ENCODE peak calls at places on chromosomes 6 and 20, in seven cellular contexts. C, B, Y, M, Z, K and X are unnamed samples.

GRCh38 chr6:65280060-65280459 is 427.0 kb downstream of the EYS start:
- DNase-seq in C (no peak), B (no peak), Y (no peak), M (no peak), Z (no peak), K (no peak), X (no peak)

GRCh38 chr6:106830930-106831329 is 143.6 kb downstream of the CD24 start:
- DNase-seq in C (no peak), B (no peak), Y (no peak), M (no peak), Z (no peak), K (no peak), X (no peak)

GRCh38 chr20:46324960-46325703 is 16.8 kb upstream of the CDH22 start:
- DNase-seq in C (peak), B (no peak), Y (peak), M (no peak), Z (no peak), K (no peak), X (no peak)

GRCh38 chr6:5665173-5665572 is 341.6 kb downstream of the NRN1 start:
- DNase-seq in C (no peak), B (no peak), Y (no peak), M (no peak), Z (no peak), K (no peak), X (no peak)

GRCh38 chr6:41560440-41561192 is 14.4 kb downstream of the FOXP4 start:
- DNase-seq in C (no peak), B (no peak), Y (peak), M (peak), Z (peak), K (no peak), X (no peak)

GRCh38 chr20:62067547-62068260 is 2.0 kb upstream of the TAF4 start:
- DNase-seq in C (no peak), B (no peak), Y (no peak), M (no peak), Z (no peak), K (no peak), X (no peak)

GRCh38 chr6:111599259-111599658 is 6.4 kb downstream of the TRAF3IP2 start:
- DNase-seq in C (no peak), B (no peak), Y (no peak), M (no peak), Z (no peak), K (no peak), X (no peak)

GRCh38 chr6:39102024-39102820 is 12.8 kb downstream of the SAYSD1 start:
- DNase-seq in C (peak), B (no peak), Y (peak), M (no peak), Z (no peak), K (peak), X (peak)

GRCh38 chr20:4369119-4369797 is 352.5 kb upstream of the PRND start:
- DNase-seq in C (no peak), B (no peak), Y (no peak), M (no peak), Z (no peak), K (no peak), X (no peak)

GRCh38 chr20:13212750-13213149 is 8.3 kb upstream of the ISM1 start:
- DNase-seq in C (no peak), B (no peak), Y (no peak), M (no peak), Z (no peak), K (no peak), X (no peak)

GRCh38 chr6:3518356-3518841 is 61.5 kb upstream of the SLC22A23 start:
- DNase-seq in C (peak), B (peak), Y (no peak), M (no peak), Z (no peak), K (peak), X (no peak)

GRCh38 chr20:1368448-1369199 is 24.2 kb downstream of the FKBP1A start:
- DNase-seq in C (peak), B (no peak), Y (no peak), M (no peak), Z (no peak), K (no peak), X (no peak)

GRCh38 chr6:83853178-83853967 is at the start of gene RIPPLY2:
- DNase-seq in C (peak), B (no peak), Y (peak), M (no peak), Z (peak), K (no peak), X (peak)

DNA sequence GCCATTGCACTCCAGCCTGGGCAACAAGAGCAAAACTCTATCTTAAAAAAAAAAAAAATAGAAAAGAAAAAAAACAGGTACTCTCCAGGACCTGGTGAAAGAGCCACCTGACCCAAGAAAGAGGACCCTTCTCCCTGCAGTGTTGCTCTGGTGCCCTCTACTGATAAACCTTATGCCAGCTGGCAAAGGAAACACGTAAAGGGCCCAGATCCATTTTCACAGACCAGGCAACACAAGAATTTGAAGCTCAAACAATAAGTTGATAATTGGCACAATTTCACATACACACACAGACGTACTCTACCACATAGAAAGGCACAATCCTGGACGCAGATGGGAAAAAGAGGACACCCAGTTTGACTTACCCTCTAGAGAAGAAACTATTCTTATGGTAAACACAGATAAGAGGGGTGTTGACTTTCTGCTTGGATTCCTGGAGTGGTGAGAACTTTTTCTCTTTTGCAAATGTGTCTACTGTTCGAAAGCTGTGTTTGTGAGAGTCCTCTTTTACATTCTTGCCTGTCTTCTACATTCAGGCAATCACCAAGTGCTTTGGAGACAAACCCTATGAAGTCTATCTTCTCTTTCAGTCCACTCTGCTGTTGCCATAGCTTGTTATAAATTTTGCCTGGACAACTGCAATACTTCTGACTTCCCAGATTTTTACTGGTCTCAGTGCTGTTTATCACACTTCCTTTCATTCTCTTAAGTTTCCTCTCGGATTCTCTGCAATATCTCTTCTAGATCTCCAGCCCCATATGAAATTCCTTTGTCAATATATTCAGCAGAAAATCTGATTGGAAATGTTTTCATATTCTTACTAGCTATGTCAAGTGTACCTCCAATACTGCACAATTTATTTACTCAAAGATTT is 6.4 kb upstream of the SNRPB start:
- DNase-seq in C (no peak), B (no peak), Y (no peak), M (no peak), Z (no peak), K (no peak), X (no peak)
- TF ChIP-seq CTCF in C (no peak), B (no peak), Y (no peak), M (no peak), Z (no peak), K (no peak), X (no peak)

DNA sequence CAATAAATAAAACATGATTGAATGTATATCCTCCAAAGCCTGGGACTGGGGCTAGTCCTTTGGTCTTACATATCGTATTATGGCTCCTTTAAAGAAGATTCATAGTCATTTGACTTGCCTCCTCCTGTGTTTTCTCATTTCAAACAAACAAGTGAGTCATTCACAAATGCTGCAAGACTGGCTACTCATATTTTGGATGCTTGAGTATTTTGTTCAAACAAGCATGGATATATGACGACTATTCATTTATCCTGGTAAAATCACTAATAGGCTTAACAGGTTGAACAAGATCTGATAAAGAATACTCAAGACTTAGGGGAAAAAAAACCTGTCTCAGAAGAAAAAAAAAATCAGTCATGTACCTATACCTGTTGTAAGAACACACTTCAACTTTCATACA is 111.1 kb upstream of the CCDC28A start:
- DNase-seq in C (peak), B (no peak), Y (no peak), M (no peak), Z (no peak), K (no peak), X (no peak)
- TF ChIP-seq CTCF in C (no peak), B (no peak), Y (no peak), M (no peak), Z (no peak), K (no peak), X (no peak)

DNA sequence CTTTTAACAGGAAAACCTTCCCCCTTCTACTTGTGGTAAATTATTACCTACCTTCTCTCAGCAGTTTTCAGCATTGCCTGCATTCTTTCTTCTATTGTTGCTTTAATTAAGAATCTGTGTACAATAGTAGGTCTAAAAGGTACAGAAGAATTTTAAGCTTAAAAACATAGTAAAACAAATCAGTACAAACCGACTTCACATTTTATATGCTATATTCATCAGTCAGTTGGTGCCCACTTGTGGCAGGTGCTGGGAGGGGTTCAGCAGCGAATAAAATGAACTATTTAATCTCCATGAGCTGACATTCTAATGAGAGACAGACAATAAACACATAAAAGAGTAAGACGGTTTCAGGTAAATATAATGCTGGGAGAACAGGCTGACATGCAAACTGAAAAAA is 73.4 kb upstream of the FBXO30 start:
- DNase-seq in C (peak), B (peak), Y (no peak), M (no peak), Z (no peak), K (no peak), X (no peak)
- TF ChIP-seq CTCF in C (peak), B (peak), Y (no peak), M (peak), Z (peak), K (peak), X (peak)

GRCh38 chr20:34762031-34762555 is 57.9 kb downstream of the TP53INP2 start:
- DNase-seq in C (no peak), B (no peak), Y (no peak), M (no peak), Z (no peak), K (no peak), X (no peak)
- TF ChIP-seq CTCF in C (no peak), B (no peak), Y (no peak), M (no peak), Z (no peak), K (no peak), X (no peak)

DNA sequence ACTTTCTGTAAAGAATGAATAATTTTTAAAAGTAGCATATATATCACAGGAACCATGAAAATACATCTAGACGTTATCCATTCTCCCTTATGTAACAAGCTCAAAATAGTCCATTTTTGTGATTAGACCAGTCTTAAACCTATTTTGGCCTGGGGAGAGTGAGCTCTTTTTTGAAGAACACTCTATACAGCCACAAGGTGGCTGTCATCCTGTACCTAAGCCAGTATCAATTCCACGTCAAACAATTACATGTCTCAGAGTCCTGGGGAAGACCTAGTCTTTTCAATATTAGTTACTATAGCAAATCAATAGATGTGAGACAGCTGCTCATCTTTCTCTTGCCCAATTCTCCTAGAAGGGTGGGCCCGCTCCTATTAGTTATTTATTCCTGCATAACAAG is 28.4 kb downstream of the FBXO5 start:
- DNase-seq in C (no peak), B (no peak), Y (no peak), M (no peak), Z (no peak), K (no peak), X (no peak)
- TF ChIP-seq CTCF in C (no peak), B (no peak), Y (no peak), M (no peak), Z (no peak), K (no peak), X (peak)

DNA sequence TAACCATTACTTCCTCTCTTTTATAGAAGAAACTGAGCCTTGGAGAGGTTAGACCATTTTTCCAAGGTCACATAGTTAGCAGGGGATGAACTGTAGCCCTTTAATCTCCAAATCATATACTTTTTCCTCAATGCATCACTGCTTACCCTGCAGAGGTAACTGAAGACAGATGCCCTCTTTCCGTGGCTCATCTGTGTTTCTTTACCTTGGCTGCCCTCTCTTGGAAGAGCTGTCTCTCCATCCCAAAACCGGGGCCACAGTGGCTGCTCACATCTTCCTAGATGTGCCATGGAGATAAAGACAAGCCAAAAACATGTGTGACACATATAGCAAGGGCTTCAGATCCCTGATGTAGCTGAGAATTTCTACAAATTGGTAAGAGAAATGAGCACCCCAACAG is 581 bp upstream of the ALDH8A1 start:
- DNase-seq in C (no peak), B (no peak), Y (no peak), M (no peak), Z (no peak), K (no peak), X (no peak)
- TF ChIP-seq CTCF in C (no peak), B (no peak), Y (no peak), M (no peak), Z (no peak), K (no peak), X (no peak)

GRCh38 chr6:13910443-13910842 is 14.3 kb upstream of the RNF182 start:
- DNase-seq in C (no peak), B (no peak), Y (no peak), M (no peak), Z (no peak), K (no peak), X (no peak)

GRCh38 chr6:13911337-13911736 is 13.4 kb upstream of the RNF182 start:
- DNase-seq in C (no peak), B (no peak), Y (no peak), M (no peak), Z (no peak), K (no peak), X (no peak)

GRCh38 chr6:13913226-13914001 is 11.3 kb upstream of the RNF182 start:
- DNase-seq in C (no peak), B (no peak), Y (no peak), M (no peak), Z (no peak), K (no peak), X (no peak)

GRCh38 chr6:13907614-13908215 is 17.0 kb upstream of the RNF182 start:
- DNase-seq in C (no peak), B (no peak), Y (no peak), M (no peak), Z (no peak), K (no peak), X (no peak)

DNA sequence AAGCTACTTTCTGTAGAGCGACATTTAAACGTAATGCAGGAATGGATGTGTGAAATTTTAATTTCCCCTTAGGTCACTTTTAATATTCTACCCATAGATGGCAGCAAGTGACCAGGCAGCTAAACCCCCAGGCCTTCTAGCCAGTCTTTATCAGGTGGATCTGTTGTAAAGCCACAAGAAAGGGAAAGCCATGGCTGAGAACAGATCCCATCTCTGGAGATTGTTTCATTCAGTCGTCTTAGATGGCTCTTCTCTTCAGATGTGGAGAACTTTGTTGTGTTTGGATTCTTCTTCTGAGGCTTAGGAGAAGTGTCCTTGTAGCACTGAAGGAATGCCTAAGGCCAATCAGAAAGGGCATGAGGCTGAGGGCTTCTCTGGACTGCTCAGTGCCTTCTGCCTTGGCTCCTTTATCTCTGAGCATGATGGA is 15.8 kb upstream of the RNF182 start:
- DNase-seq in C (peak), B (peak), Y (peak), M (no peak), Z (no peak), K (peak), X (peak)
- TF ChIP-seq CTCF in C (peak), B (peak), Y (peak), M (peak), Z (peak), K (peak), X (peak)

GRCh38 chr20:32787168-32787567 is 25.0 kb downstream of the DNMT3B start:
- DNase-seq in C (no peak), B (no peak), Y (no peak), M (no peak), Z (no peak), K (no peak), X (no peak)
- TF ChIP-seq CTCF in C (no peak), B (no peak), Y (no peak), M (no peak), Z (no peak), K (no peak), X (no peak)